ENCODE peak calls at places on chromosomes 12 and 14, in nine cellular contexts. One of them, this sample, is unnamed.

GRCh38 chr12:4826909-4827308 is 82.8 kb upstream of the KCNA1 start:
- DNase-seq in ascending aorta: no peak
- DNase-seq in fibroblast of pulmonary artery: no peak
- DNase-seq in tibial artery: no peak
- DNase-seq in NCI-H187: no peak
- DNase-seq in stimulated activated CD4-positive, alpha-beta T cell treated with anti-CD3 and anti-CD28 coated beads, Interleukin-1b, Interleukin-23, amount 100 ng/mL, for 1 hour: no peak
- DNase-seq in AG09319: no peak
- DNase-seq in iris pigment epithelial cell: no peak
- DNase-seq in left ventricle myocardium inferior: no peak
- DNase-seq in this sample: no peak

GRCh38 chr14:103624860-103625259 is 4.2 kb upstream of the KLC1 start:
- DNase-seq in ascending aorta: peak; percentile 94
- DNase-seq in tibial artery: peak; percentile 92
- DNase-seq in NCI-H187: no peak
- DNase-seq in left ventricle myocardium inferior: peak; percentile 72
- DNase-seq in fibroblast of pulmonary artery: peak; percentile 51
- DNase-seq in iris pigment epithelial cell: peak; percentile 51
- DNase-seq in stimulated activated CD4-positive, alpha-beta T cell treated with anti-CD3 and anti-CD28 coated beads, Interleukin-1b, Interleukin-23, amount 100 ng/mL, for 1 hour: no peak
- DNase-seq in AG09319: peak; percentile 41
- DNase-seq in this sample: no peak

GRCh38 chr12:120412421-120412820 is 25.5 kb upstream of the COX6A1 start:
- DNase-seq in fibroblast of pulmonary artery: no peak
- DNase-seq in tibial artery: no peak
- DNase-seq in left ventricle myocardium inferior: no peak
- DNase-seq in ascending aorta: no peak
- DNase-seq in AG09319: no peak
- DNase-seq in NCI-H187: no peak
- DNase-seq in iris pigment epithelial cell: no peak
- DNase-seq in stimulated activated CD4-positive, alpha-beta T cell treated with anti-CD3 and anti-CD28 coated beads, Interleukin-1b, Interleukin-23, amount 100 ng/mL, for 1 hour: no peak
- DNase-seq in this sample: no peak

GRCh38 chr14:99968156-99968920 is 96.9 kb upstream of the EVL start:
- DNase-seq in left ventricle myocardium inferior: no peak
- DNase-seq in stimulated activated CD4-positive, alpha-beta T cell treated with anti-CD3 and anti-CD28 coated beads, Interleukin-1b, Interleukin-23, amount 100 ng/mL, for 1 hour: no peak
- DNase-seq in ascending aorta: no peak
- DNase-seq in NCI-H187: no peak
- DNase-seq in fibroblast of pulmonary artery: peak; percentile 60
- DNase-seq in AG09319: peak; percentile 66
- DNase-seq in iris pigment epithelial cell: peak; percentile 78
- DNase-seq in tibial artery: no peak
- DNase-seq in this sample: peak; percentile 90

GRCh38 chr14:64610049-64610746 is 60.4 kb downstream of the PPP1R36 start:
- DNase-seq in stimulated activated CD4-positive, alpha-beta T cell treated with anti-CD3 and anti-CD28 coated beads, Interleukin-1b, Interleukin-23, amount 100 ng/mL, for 1 hour: no peak
- DNase-seq in ascending aorta: no peak
- DNase-seq in NCI-H187: peak; percentile 95
- DNase-seq in AG09319: no peak
- DNase-seq in fibroblast of pulmonary artery: no peak
- DNase-seq in left ventricle myocardium inferior: no peak
- DNase-seq in tibial artery: no peak
- DNase-seq in iris pigment epithelial cell: no peak
- DNase-seq in this sample: no peak

GRCh38 chr12:124647316-124647715 is 79.9 kb upstream of the NCOR2 start:
- DNase-seq in iris pigment epithelial cell: no peak
- DNase-seq in fibroblast of pulmonary artery: no peak
- DNase-seq in stimulated activated CD4-positive, alpha-beta T cell treated with anti-CD3 and anti-CD28 coated beads, Interleukin-1b, Interleukin-23, amount 100 ng/mL, for 1 hour: no peak
- DNase-seq in tibial artery: no peak
- DNase-seq in NCI-H187: no peak
- DNase-seq in ascending aorta: no peak
- DNase-seq in left ventricle myocardium inferior: no peak
- DNase-seq in AG09319: no peak
- DNase-seq in this sample: no peak

GRCh38 chr12:34208331-34209258 is 186.3 kb downstream of the ALG10 start:
- DNase-seq in left ventricle myocardium inferior: no peak
- DNase-seq in fibroblast of pulmonary artery: no peak
- DNase-seq in AG09319: no peak
- DNase-seq in NCI-H187: no peak
- DNase-seq in stimulated activated CD4-positive, alpha-beta T cell treated with anti-CD3 and anti-CD28 coated beads, Interleukin-1b, Interleukin-23, amount 100 ng/mL, for 1 hour: no peak
- DNase-seq in ascending aorta: no peak
- DNase-seq in iris pigment epithelial cell: no peak
- DNase-seq in tibial artery: no peak
- DNase-seq in this sample: no peak

GRCh38 chr14:30872602-30873001 is 1.8 kb upstream of the COCH start:
- DNase-seq in NCI-H187: no peak
- DNase-seq in fibroblast of pulmonary artery: no peak
- DNase-seq in iris pigment epithelial cell: no peak
- DNase-seq in tibial artery: no peak
- DNase-seq in stimulated activated CD4-positive, alpha-beta T cell treated with anti-CD3 and anti-CD28 coated beads, Interleukin-1b, Interleukin-23, amount 100 ng/mL, for 1 hour: no peak
- DNase-seq in AG09319: no peak
- DNase-seq in ascending aorta: no peak
- DNase-seq in left ventricle myocardium inferior: no peak
- DNase-seq in this sample: no peak

GRCh38 chr12:123105427-123105826 is 45.5 kb downstream of the PITPNM2 start:
- DNase-seq in left ventricle myocardium inferior: no peak
- DNase-seq in fibroblast of pulmonary artery: peak; percentile 24
- DNase-seq in NCI-H187: no peak
- DNase-seq in stimulated activated CD4-positive, alpha-beta T cell treated with anti-CD3 and anti-CD28 coated beads, Interleukin-1b, Interleukin-23, amount 100 ng/mL, for 1 hour: no peak
- DNase-seq in ascending aorta: no peak
- DNase-seq in iris pigment epithelial cell: no peak
- DNase-seq in AG09319: no peak
- DNase-seq in tibial artery: no peak
- DNase-seq in this sample: no peak

GRCh38 chr12:116750298-116750697 is 12.2 kb downstream of the RNFT2 start:
- DNase-seq in tibial artery: no peak
- DNase-seq in fibroblast of pulmonary artery: no peak
- DNase-seq in stimulated activated CD4-positive, alpha-beta T cell treated with anti-CD3 and anti-CD28 coated beads, Interleukin-1b, Interleukin-23, amount 100 ng/mL, for 1 hour: no peak
- DNase-seq in NCI-H187: no peak
- DNase-seq in left ventricle myocardium inferior: no peak
- DNase-seq in AG09319: no peak
- DNase-seq in iris pigment epithelial cell: no peak
- DNase-seq in ascending aorta: no peak
- DNase-seq in this sample: no peak

GRCh38 chr12:103442822-103443221 is 52.9 kb downstream of the C12orf42 start:
- DNase-seq in fibroblast of pulmonary artery: no peak
- DNase-seq in tibial artery: no peak
- DNase-seq in left ventricle myocardium inferior: no peak
- DNase-seq in NCI-H187: no peak
- DNase-seq in AG09319: no peak
- DNase-seq in ascending aorta: no peak
- DNase-seq in stimulated activated CD4-positive, alpha-beta T cell treated with anti-CD3 and anti-CD28 coated beads, Interleukin-1b, Interleukin-23, amount 100 ng/mL, for 1 hour: no peak
- DNase-seq in iris pigment epithelial cell: no peak
- DNase-seq in this sample: no peak

GRCh38 chr12:52585951-52586350 is 12.3 kb upstream of the KRT74 start:
- DNase-seq in stimulated activated CD4-positive, alpha-beta T cell treated with anti-CD3 and anti-CD28 coated beads, Interleukin-1b, Interleukin-23, amount 100 ng/mL, for 1 hour: no peak
- DNase-seq in fibroblast of pulmonary artery: no peak
- DNase-seq in NCI-H187: no peak
- DNase-seq in iris pigment epithelial cell: no peak
- DNase-seq in AG09319: no peak
- DNase-seq in ascending aorta: no peak
- DNase-seq in tibial artery: peak; percentile 11
- DNase-seq in left ventricle myocardium inferior: no peak
- DNase-seq in this sample: no peak

GRCh38 chr14:43247877-43248276 is 1259.2 kb downstream of the FSCB start:
- DNase-seq in NCI-H187: no peak
- DNase-seq in tibial artery: no peak
- DNase-seq in stimulated activated CD4-positive, alpha-beta T cell treated with anti-CD3 and anti-CD28 coated beads, Interleukin-1b, Interleukin-23, amount 100 ng/mL, for 1 hour: no peak
- DNase-seq in AG09319: no peak
- DNase-seq in fibroblast of pulmonary artery: no peak
- DNase-seq in iris pigment epithelial cell: no peak
- DNase-seq in left ventricle myocardium inferior: no peak
- DNase-seq in ascending aorta: no peak
- DNase-seq in this sample: no peak

GRCh38 chr12:124608451-124608870 is 41.0 kb upstream of the NCOR2 start:
- DNase-seq in fibroblast of pulmonary artery: no peak
- DNase-seq in ascending aorta: no peak
- DNase-seq in tibial artery: no peak
- DNase-seq in iris pigment epithelial cell: no peak
- DNase-seq in stimulated activated CD4-positive, alpha-beta T cell treated with anti-CD3 and anti-CD28 coated beads, Interleukin-1b, Interleukin-23, amount 100 ng/mL, for 1 hour: no peak
- DNase-seq in AG09319: no peak
- DNase-seq in NCI-H187: peak; percentile 46
- DNase-seq in left ventricle myocardium inferior: no peak
- DNase-seq in this sample: no peak

GRCh38 chr14:101480747-101481530 is 80.4 kb upstream of the DIO3 start:
- DNase-seq in stimulated activated CD4-positive, alpha-beta T cell treated with anti-CD3 and anti-CD28 coated beads, Interleukin-1b, Interleukin-23, amount 100 ng/mL, for 1 hour: no peak
- DNase-seq in tibial artery: peak; percentile 49
- DNase-seq in fibroblast of pulmonary artery: peak; percentile 56
- DNase-seq in AG09319: peak; percentile 44
- DNase-seq in NCI-H187: no peak
- DNase-seq in left ventricle myocardium inferior: no peak
- DNase-seq in ascending aorta: peak; percentile 61
- DNase-seq in iris pigment epithelial cell: peak; percentile 81
- DNase-seq in this sample: no peak

GRCh38 chr12:123748661-123749060 is 13.4 kb upstream of the DNAH10 start:
- DNase-seq in fibroblast of pulmonary artery: no peak
- DNase-seq in AG09319: no peak
- DNase-seq in tibial artery: no peak
- DNase-seq in ascending aorta: no peak
- DNase-seq in left ventricle myocardium inferior: no peak
- DNase-seq in stimulated activated CD4-positive, alpha-beta T cell treated with anti-CD3 and anti-CD28 coated beads, Interleukin-1b, Interleukin-23, amount 100 ng/mL, for 1 hour: no peak
- DNase-seq in NCI-H187: no peak
- DNase-seq in iris pigment epithelial cell: peak; percentile 54
- DNase-seq in this sample: no peak

GRCh38 chr12:119157528-119157927 is 21.2 kb upstream of the HSPB8 start:
- DNase-seq in tibial artery: no peak
- DNase-seq in left ventricle myocardium inferior: peak; percentile 79
- DNase-seq in stimulated activated CD4-positive, alpha-beta T cell treated with anti-CD3 and anti-CD28 coated beads, Interleukin-1b, Interleukin-23, amount 100 ng/mL, for 1 hour: no peak
- DNase-seq in AG09319: no peak
- DNase-seq in ascending aorta: peak; percentile 79
- DNase-seq in NCI-H187: no peak
- DNase-seq in iris pigment epithelial cell: no peak
- DNase-seq in fibroblast of pulmonary artery: no peak
- DNase-seq in this sample: no peak

GRCh38 chr14:68409355-68409754 is 383.5 kb downstream of the ZFP36L1 start:
- DNase-seq in ascending aorta: no peak
- DNase-seq in stimulated activated CD4-positive, alpha-beta T cell treated with anti-CD3 and anti-CD28 coated beads, Interleukin-1b, Interleukin-23, amount 100 ng/mL, for 1 hour: no peak
- DNase-seq in iris pigment epithelial cell: peak; percentile 38
- DNase-seq in tibial artery: no peak
- DNase-seq in AG09319: no peak
- DNase-seq in fibroblast of pulmonary artery: no peak
- DNase-seq in left ventricle myocardium inferior: no peak
- DNase-seq in NCI-H187: no peak
- DNase-seq in this sample: no peak

GRCh38 chr12:49068879-49069506 is 786 bp downstream of the RHEBL1 start:
- DNase-seq in AG09319: no peak
- DNase-seq in tibial artery: no peak
- DNase-seq in left ventricle myocardium inferior: no peak
- DNase-seq in ascending aorta: no peak
- DNase-seq in fibroblast of pulmonary artery: no peak
- DNase-seq in NCI-H187: no peak
- DNase-seq in iris pigment epithelial cell: no peak
- DNase-seq in stimulated activated CD4-positive, alpha-beta T cell treated with anti-CD3 and anti-CD28 coated beads, Interleukin-1b, Interleukin-23, amount 100 ng/mL, for 1 hour: no peak
- DNase-seq in this sample: no peak

GRCh38 chr14:22847661-22848341 is 11.4 kb downstream of the MMP14 start:
- DNase-seq in left ventricle myocardium inferior: no peak
- DNase-seq in NCI-H187: no peak
- DNase-seq in AG09319: no peak
- DNase-seq in ascending aorta: no peak
- DNase-seq in iris pigment epithelial cell: peak; percentile 81
- DNase-seq in tibial artery: no peak
- DNase-seq in stimulated activated CD4-positive, alpha-beta T cell treated with anti-CD3 and anti-CD28 coated beads, Interleukin-1b, Interleukin-23, amount 100 ng/mL, for 1 hour: no peak
- DNase-seq in fibroblast of pulmonary artery: peak; percentile 69
- DNase-seq in this sample: no peak

GRCh38 chr12:104619305-104619704 is 162.6 kb downstream of the CHST11 start:
- DNase-seq in AG09319: no peak
- DNase-seq in ascending aorta: no peak
- DNase-seq in fibroblast of pulmonary artery: no peak
- DNase-seq in left ventricle myocardium inferior: no peak
- DNase-seq in iris pigment epithelial cell: no peak
- DNase-seq in tibial artery: no peak
- DNase-seq in NCI-H187: no peak
- DNase-seq in stimulated activated CD4-positive, alpha-beta T cell treated with anti-CD3 and anti-CD28 coated beads, Interleukin-1b, Interleukin-23, amount 100 ng/mL, for 1 hour: no peak
- DNase-seq in this sample: no peak

GRCh38 chr12:67025543-67026114 is 243.5 kb upstream of the CAND1 start:
- DNase-seq in NCI-H187: no peak
- DNase-seq in AG09319: no peak
- DNase-seq in fibroblast of pulmonary artery: peak; percentile 24
- DNase-seq in left ventricle myocardium inferior: no peak
- DNase-seq in ascending aorta: no peak
- DNase-seq in stimulated activated CD4-positive, alpha-beta T cell treated with anti-CD3 and anti-CD28 coated beads, Interleukin-1b, Interleukin-23, amount 100 ng/mL, for 1 hour: peak; percentile 32
- DNase-seq in iris pigment epithelial cell: peak; percentile 8
- DNase-seq in tibial artery: no peak
- DNase-seq in this sample: no peak

GRCh38 chr12:132243596-132244289 is 85.6 kb downstream of the GALNT9 start:
- DNase-seq in iris pigment epithelial cell: no peak
- DNase-seq in tibial artery: peak; percentile 59
- DNase-seq in AG09319: no peak
- DNase-seq in NCI-H187: no peak
- DNase-seq in fibroblast of pulmonary artery: no peak
- DNase-seq in stimulated activated CD4-positive, alpha-beta T cell treated with anti-CD3 and anti-CD28 coated beads, Interleukin-1b, Interleukin-23, amount 100 ng/mL, for 1 hour: no peak
- DNase-seq in left ventricle myocardium inferior: no peak
- DNase-seq in ascending aorta: no peak
- DNase-seq in this sample: no peak

GRCh38 chr12:70366581-70367267 is 634 bp downstream of the KCNMB4 start:
- DNase-seq in AG09319: no peak
- DNase-seq in NCI-H187: peak; percentile 21
- DNase-seq in tibial artery: peak; percentile 65
- DNase-seq in left ventricle myocardium inferior: peak; percentile 25
- DNase-seq in fibroblast of pulmonary artery: peak; percentile 48
- DNase-seq in iris pigment epithelial cell: peak; percentile 34
- DNase-seq in ascending aorta: peak; percentile 68
- DNase-seq in stimulated activated CD4-positive, alpha-beta T cell treated with anti-CD3 and anti-CD28 coated beads, Interleukin-1b, Interleukin-23, amount 100 ng/mL, for 1 hour: peak; percentile 13
- DNase-seq in this sample: no peak

GRCh38 chr14:76742961-76743360 is 18.3 kb upstream of the VASH1 start:
- DNase-seq in NCI-H187: no peak
- DNase-seq in fibroblast of pulmonary artery: no peak
- DNase-seq in AG09319: no peak
- DNase-seq in tibial artery: no peak
- DNase-seq in ascending aorta: no peak
- DNase-seq in stimulated activated CD4-positive, alpha-beta T cell treated with anti-CD3 and anti-CD28 coated beads, Interleukin-1b, Interleukin-23, amount 100 ng/mL, for 1 hour: no peak
- DNase-seq in left ventricle myocardium inferior: no peak
- DNase-seq in iris pigment epithelial cell: no peak
- DNase-seq in this sample: no peak

This sample was measured in fibroblast of the conjunctiva.